ENCODE peak calls at places on chromosomes 11 and 22, in five cellular contexts. One of them, this sample, is unnamed.

GRCh38 chr22:37126882-37127281 is 17.4 kb upstream of the TMPRSS6 start:
- DNase-seq in stimulated activated naive CD4-positive, alpha-beta T cell: no peak
- DNase-seq in hypothalamus: no peak
- DNase-seq in HCT116: no peak
- DNase-seq in BJ: no peak
- DNase-seq in this sample: peak

GRCh38 chr22:28599693-28600092 is 79.9 kb downstream of the TTC28 start:
- DNase-seq in BJ: no peak
- DNase-seq in HCT116: no peak
- DNase-seq in hypothalamus: no peak
- DNase-seq in stimulated activated naive CD4-positive, alpha-beta T cell: no peak
- DNase-seq in this sample: no peak

GRCh38 chr11:19419021-19419750 is 178.4 kb upstream of the E2F8 start:
- DNase-seq in stimulated activated naive CD4-positive, alpha-beta T cell: no peak
- DNase-seq in hypothalamus: no peak
- DNase-seq in HCT116: no peak
- DNase-seq in BJ: no peak
- DNase-seq in this sample: no peak

GRCh38 chr22:35544810-35545209 is 4.2 kb downstream of the RASD2 start:
- DNase-seq in hypothalamus: no peak
- DNase-seq in stimulated activated naive CD4-positive, alpha-beta T cell: no peak
- DNase-seq in BJ: no peak
- DNase-seq in HCT116: no peak
- DNase-seq in this sample: no peak

GRCh38 chr11:1148752-1149180 is 9.0 kb upstream of the MUC5AC start:
- DNase-seq in HCT116: no peak
- DNase-seq in BJ: no peak
- DNase-seq in stimulated activated naive CD4-positive, alpha-beta T cell: no peak
- DNase-seq in hypothalamus: no peak
- DNase-seq in this sample: no peak

GRCh38 chr11:111798279-111798678 is 32.1 kb upstream of the PPP2R1B start:
- DNase-seq in HCT116: no peak
- DNase-seq in hypothalamus: no peak
- DNase-seq in stimulated activated naive CD4-positive, alpha-beta T cell: no peak
- DNase-seq in BJ: no peak
- DNase-seq in this sample: no peak

GRCh38 chr22:25360891-25361645 is 141.6 kb downstream of the CRYBB2 start:
- DNase-seq in HCT116: no peak
- DNase-seq in hypothalamus: no peak
- DNase-seq in BJ: no peak
- DNase-seq in stimulated activated naive CD4-positive, alpha-beta T cell: no peak
- DNase-seq in this sample: no peak

GRCh38 chr11:2428322-2428795 is 16.0 kb downstream of the TRPM5 start:
- DNase-seq in BJ: no peak
- DNase-seq in HCT116: peak
- DNase-seq in stimulated activated naive CD4-positive, alpha-beta T cell: peak
- DNase-seq in hypothalamus: peak
- DNase-seq in this sample: peak

GRCh38 chr11:114416441-114416928 is 16.0 kb downstream of the RBM7 start:
- DNase-seq in hypothalamus: no peak
- DNase-seq in stimulated activated naive CD4-positive, alpha-beta T cell: no peak
- DNase-seq in BJ: no peak
- DNase-seq in HCT116: no peak
- DNase-seq in this sample: no peak

GRCh38 chr11:95605271-95605940 is 184.2 kb downstream of the FAM76B start:
- DNase-seq in stimulated activated naive CD4-positive, alpha-beta T cell: no peak
- DNase-seq in HCT116: no peak
- DNase-seq in hypothalamus: no peak
- DNase-seq in BJ: no peak
- DNase-seq in this sample: no peak

GRCh38 chr11:73171762-73172161 is 29.6 kb upstream of the FCHSD2 start:
- DNase-seq in HCT116: no peak
- DNase-seq in hypothalamus: no peak
- DNase-seq in stimulated activated naive CD4-positive, alpha-beta T cell: no peak
- DNase-seq in BJ: no peak
- DNase-seq in this sample: no peak

GRCh38 chr11:66080055-66080817 is 10.2 kb downstream of the PACS1 start:
- DNase-seq in BJ: peak
- DNase-seq in stimulated activated naive CD4-positive, alpha-beta T cell: peak
- DNase-seq in HCT116: peak
- DNase-seq in hypothalamus: no peak
- DNase-seq in this sample: peak

GRCh38 chr11:78151804-78152203 is 12.4 kb upstream of the ALG8 start:
- DNase-seq in HCT116: no peak
- DNase-seq in stimulated activated naive CD4-positive, alpha-beta T cell: no peak
- DNase-seq in BJ: no peak
- DNase-seq in hypothalamus: no peak
- DNase-seq in this sample: no peak

GRCh38 chr11:59102259-59102765 is 4.7 kb upstream of the FAM111B start:
- DNase-seq in HCT116: no peak
- DNase-seq in stimulated activated naive CD4-positive, alpha-beta T cell: peak
- DNase-seq in BJ: no peak
- DNase-seq in hypothalamus: peak
- DNase-seq in this sample: peak

GRCh38 chr22:46110215-46110614 is 40.1 kb upstream of the PPARA start:
- DNase-seq in HCT116: no peak
- DNase-seq in hypothalamus: no peak
- DNase-seq in stimulated activated naive CD4-positive, alpha-beta T cell: no peak
- DNase-seq in BJ: no peak
- DNase-seq in this sample: no peak

GRCh38 chr22:47724751-47725150 is 962.3 kb downstream of the TBC1D22A start:
- DNase-seq in HCT116: no peak
- DNase-seq in hypothalamus: no peak
- DNase-seq in stimulated activated naive CD4-positive, alpha-beta T cell: no peak
- DNase-seq in BJ: no peak
- DNase-seq in this sample: no peak

GRCh38 chr22:43066844-43067385 is 22.3 kb downstream of the TTLL1 start:
- DNase-seq in stimulated activated naive CD4-positive, alpha-beta T cell: no peak
- DNase-seq in hypothalamus: no peak
- DNase-seq in BJ: no peak
- DNase-seq in HCT116: peak
- DNase-seq in this sample: no peak

GRCh38 chr11:123425367-123425766 is 4.7 kb upstream of the GRAMD1B start:
- DNase-seq in BJ: no peak
- DNase-seq in hypothalamus: no peak
- DNase-seq in stimulated activated naive CD4-positive, alpha-beta T cell: no peak
- DNase-seq in HCT116: no peak
- DNase-seq in this sample: no peak

GRCh38 chr11:47558695-47559094 is 5.8 kb upstream of the CELF1 start:
- DNase-seq in BJ: no peak
- DNase-seq in HCT116: no peak
- DNase-seq in hypothalamus: no peak
- DNase-seq in stimulated activated naive CD4-positive, alpha-beta T cell: no peak
- DNase-seq in this sample: no peak

GRCh38 chr11:99176430-99176829 is 155.7 kb downstream of the CNTN5 start:
- DNase-seq in BJ: no peak
- DNase-seq in hypothalamus: no peak
- DNase-seq in stimulated activated naive CD4-positive, alpha-beta T cell: no peak
- DNase-seq in HCT116: no peak
- DNase-seq in this sample: no peak

This sample was measured in CD4-positive, CD25-positive, alpha-beta regulatory T cell.